ENCODE peak calls at places on chromosomes 5 and 9, in ten cellular contexts. One of them, this sample, is unnamed.

GRCh38 chr5:108700928-108701327 is 46.8 kb upstream of the FER start:
- DNase-seq in left colon: no peak
- DNase-seq in T-helper 17 cell: no peak
- DNase-seq in MV-4-11: no peak
- DNase-seq in stimulated activated CD8-positive, alpha-beta memory T cell treated with anti-CD3 and anti-CD28 coated beads, Interleukin-2, amount 100 ng/mL, for 48 hours: no peak
- DNase-seq in NCI-H748 treated with DMSO at 0.1 percent for 48 hours: no peak
- DNase-seq in HFFc6: no peak
- DNase-seq in HT1080: no peak
- DNase-seq in GM04504: no peak
- DNase-seq in SK-N-SH: no peak
- DNase-seq in this sample: no peak

GRCh38 chr9:95627802-95628201 is 111.0 kb upstream of the PTCH1 start:
- DNase-seq in left colon: no peak
- DNase-seq in T-helper 17 cell: no peak
- DNase-seq in MV-4-11: no peak
- DNase-seq in stimulated activated CD8-positive, alpha-beta memory T cell treated with anti-CD3 and anti-CD28 coated beads, Interleukin-2, amount 100 ng/mL, for 48 hours: no peak
- DNase-seq in NCI-H748 treated with DMSO at 0.1 percent for 48 hours: no peak
- DNase-seq in HFFc6: peak; percentile 1
- DNase-seq in HT1080: peak; percentile 14
- DNase-seq in GM04504: no peak
- DNase-seq in SK-N-SH: no peak
- DNase-seq in this sample: no peak

GRCh38 chr9:114696814-114697544 is 15.0 kb upstream of the TEX48 start:
- DNase-seq in left colon: no peak
- DNase-seq in T-helper 17 cell: no peak
- DNase-seq in MV-4-11: peak; percentile 36
- DNase-seq in stimulated activated CD8-positive, alpha-beta memory T cell treated with anti-CD3 and anti-CD28 coated beads, Interleukin-2, amount 100 ng/mL, for 48 hours: peak; percentile 62
- DNase-seq in NCI-H748 treated with DMSO at 0.1 percent for 48 hours: no peak
- DNase-seq in HFFc6: no peak
- DNase-seq in HT1080: peak; percentile 74
- DNase-seq in GM04504: no peak
- DNase-seq in SK-N-SH: no peak
- DNase-seq in this sample: no peak

GRCh38 chr9:95174038-95174437 is 143.5 kb downstream of the FANCC start:
- DNase-seq in left colon: no peak
- DNase-seq in T-helper 17 cell: no peak
- DNase-seq in MV-4-11: no peak
- DNase-seq in stimulated activated CD8-positive, alpha-beta memory T cell treated with anti-CD3 and anti-CD28 coated beads, Interleukin-2, amount 100 ng/mL, for 48 hours: no peak
- DNase-seq in NCI-H748 treated with DMSO at 0.1 percent for 48 hours: no peak
- DNase-seq in HFFc6: no peak
- DNase-seq in HT1080: no peak
- DNase-seq in GM04504: no peak
- DNase-seq in SK-N-SH: no peak
- DNase-seq in this sample: no peak

GRCh38 chr5:1212881-1213280 is 11.5 kb downstream of the SLC6A19 start:
- DNase-seq in left colon: no peak
- DNase-seq in T-helper 17 cell: no peak
- DNase-seq in MV-4-11: no peak
- DNase-seq in stimulated activated CD8-positive, alpha-beta memory T cell treated with anti-CD3 and anti-CD28 coated beads, Interleukin-2, amount 100 ng/mL, for 48 hours: no peak
- DNase-seq in NCI-H748 treated with DMSO at 0.1 percent for 48 hours: no peak
- DNase-seq in HFFc6: no peak
- DNase-seq in HT1080: no peak
- DNase-seq in GM04504: no peak
- DNase-seq in SK-N-SH: no peak
- DNase-seq in this sample: no peak

GRCh38 chr9:82810902-82811301 is 252.0 kb downstream of the RASEF start:
- DNase-seq in left colon: no peak
- DNase-seq in T-helper 17 cell: no peak
- DNase-seq in MV-4-11: peak; percentile 89
- DNase-seq in stimulated activated CD8-positive, alpha-beta memory T cell treated with anti-CD3 and anti-CD28 coated beads, Interleukin-2, amount 100 ng/mL, for 48 hours: no peak
- DNase-seq in NCI-H748 treated with DMSO at 0.1 percent for 48 hours: peak; percentile 27
- DNase-seq in HFFc6: no peak
- DNase-seq in HT1080: peak; percentile 89
- DNase-seq in GM04504: no peak
- DNase-seq in SK-N-SH: no peak
- DNase-seq in this sample: no peak

GRCh38 chr5:90135979-90136378 is 273.6 kb downstream of the CETN3 start:
- DNase-seq in left colon: peak; percentile 54
- DNase-seq in T-helper 17 cell: no peak
- DNase-seq in MV-4-11: no peak
- DNase-seq in stimulated activated CD8-positive, alpha-beta memory T cell treated with anti-CD3 and anti-CD28 coated beads, Interleukin-2, amount 100 ng/mL, for 48 hours: no peak
- DNase-seq in NCI-H748 treated with DMSO at 0.1 percent for 48 hours: no peak
- DNase-seq in HFFc6: no peak
- DNase-seq in HT1080: no peak
- DNase-seq in GM04504: no peak
- DNase-seq in SK-N-SH: no peak
- DNase-seq in this sample: no peak

GRCh38 chr5:99747342-99747741 is 787.8 kb upstream of the FAM174A start:
- DNase-seq in left colon: no peak
- DNase-seq in T-helper 17 cell: no peak
- DNase-seq in MV-4-11: no peak
- DNase-seq in stimulated activated CD8-positive, alpha-beta memory T cell treated with anti-CD3 and anti-CD28 coated beads, Interleukin-2, amount 100 ng/mL, for 48 hours: no peak
- DNase-seq in NCI-H748 treated with DMSO at 0.1 percent for 48 hours: no peak
- DNase-seq in HFFc6: no peak
- DNase-seq in HT1080: no peak
- DNase-seq in GM04504: no peak
- DNase-seq in SK-N-SH: no peak
- DNase-seq in this sample: no peak

GRCh38 chr9:126327016-126327749 is 554 bp downstream of the MVB12B start:
- DNase-seq in left colon: peak; percentile 30
- DNase-seq in T-helper 17 cell: peak; percentile 28
- DNase-seq in MV-4-11: no peak
- DNase-seq in stimulated activated CD8-positive, alpha-beta memory T cell treated with anti-CD3 and anti-CD28 coated beads, Interleukin-2, amount 100 ng/mL, for 48 hours: no peak
- DNase-seq in NCI-H748 treated with DMSO at 0.1 percent for 48 hours: no peak
- DNase-seq in HFFc6: no peak
- DNase-seq in HT1080: no peak
- DNase-seq in GM04504: peak; percentile 15
- DNase-seq in SK-N-SH: peak; percentile 86
- DNase-seq in this sample: no peak

GRCh38 chr5:16665611-16666010 is 48.8 kb upstream of the RETREG1 start:
- DNase-seq in left colon: no peak
- DNase-seq in T-helper 17 cell: no peak
- DNase-seq in MV-4-11: no peak
- DNase-seq in stimulated activated CD8-positive, alpha-beta memory T cell treated with anti-CD3 and anti-CD28 coated beads, Interleukin-2, amount 100 ng/mL, for 48 hours: no peak
- DNase-seq in NCI-H748 treated with DMSO at 0.1 percent for 48 hours: no peak
- DNase-seq in HFFc6: no peak
- DNase-seq in HT1080: no peak
- DNase-seq in GM04504: no peak
- DNase-seq in SK-N-SH: peak; percentile 27
- DNase-seq in this sample: no peak

GRCh38 chr9:115986508-115986907 is 167.1 kb upstream of the PAPPA start:
- DNase-seq in left colon: no peak
- DNase-seq in T-helper 17 cell: no peak
- DNase-seq in MV-4-11: no peak
- DNase-seq in stimulated activated CD8-positive, alpha-beta memory T cell treated with anti-CD3 and anti-CD28 coated beads, Interleukin-2, amount 100 ng/mL, for 48 hours: no peak
- DNase-seq in NCI-H748 treated with DMSO at 0.1 percent for 48 hours: no peak
- DNase-seq in HFFc6: no peak
- DNase-seq in HT1080: no peak
- DNase-seq in GM04504: no peak
- DNase-seq in SK-N-SH: no peak
- DNase-seq in this sample: no peak

GRCh38 chr5:64635056-64635686 is 55.1 kb upstream of the SHISAL2B start:
- DNase-seq in left colon: no peak
- DNase-seq in T-helper 17 cell: no peak
- DNase-seq in MV-4-11: peak; percentile 12
- DNase-seq in stimulated activated CD8-positive, alpha-beta memory T cell treated with anti-CD3 and anti-CD28 coated beads, Interleukin-2, amount 100 ng/mL, for 48 hours: no peak
- DNase-seq in NCI-H748 treated with DMSO at 0.1 percent for 48 hours: no peak
- DNase-seq in HFFc6: peak; percentile 11
- DNase-seq in HT1080: peak; percentile 19
- DNase-seq in GM04504: no peak
- DNase-seq in SK-N-SH: peak; percentile 8
- DNase-seq in this sample: peak; percentile 6

GRCh38 chr9:8703904-8704303 is 904.3 kb upstream of the DMAC1 start:
- DNase-seq in left colon: no peak
- DNase-seq in T-helper 17 cell: no peak
- DNase-seq in MV-4-11: no peak
- DNase-seq in stimulated activated CD8-positive, alpha-beta memory T cell treated with anti-CD3 and anti-CD28 coated beads, Interleukin-2, amount 100 ng/mL, for 48 hours: no peak
- DNase-seq in NCI-H748 treated with DMSO at 0.1 percent for 48 hours: no peak
- DNase-seq in HFFc6: no peak
- DNase-seq in HT1080: no peak
- DNase-seq in GM04504: no peak
- DNase-seq in SK-N-SH: no peak
- DNase-seq in this sample: no peak

GRCh38 chr9:111828193-111828592 is 33.5 kb upstream of the SHOC1 start:
- DNase-seq in left colon: no peak
- DNase-seq in T-helper 17 cell: no peak
- DNase-seq in MV-4-11: no peak
- DNase-seq in stimulated activated CD8-positive, alpha-beta memory T cell treated with anti-CD3 and anti-CD28 coated beads, Interleukin-2, amount 100 ng/mL, for 48 hours: no peak
- DNase-seq in NCI-H748 treated with DMSO at 0.1 percent for 48 hours: no peak
- DNase-seq in HFFc6: no peak
- DNase-seq in HT1080: peak; percentile 17
- DNase-seq in GM04504: no peak
- DNase-seq in SK-N-SH: no peak
- DNase-seq in this sample: no peak

GRCh38 chr5:127229185-127229889 is 61.3 kb upstream of the MEGF10 start:
- DNase-seq in left colon: peak; percentile 75
- DNase-seq in T-helper 17 cell: peak; percentile 23
- DNase-seq in MV-4-11: peak; percentile 82
- DNase-seq in stimulated activated CD8-positive, alpha-beta memory T cell treated with anti-CD3 and anti-CD28 coated beads, Interleukin-2, amount 100 ng/mL, for 48 hours: peak; percentile 19
- DNase-seq in NCI-H748 treated with DMSO at 0.1 percent for 48 hours: peak; percentile 32
- DNase-seq in HFFc6: peak; percentile 3
- DNase-seq in HT1080: no peak
- DNase-seq in GM04504: no peak
- DNase-seq in SK-N-SH: peak; percentile 77
- DNase-seq in this sample: no peak

GRCh38 chr5:138275379-138275782 is 960 bp upstream of the GFRA3 start:
- DNase-seq in left colon: peak; percentile 7
- DNase-seq in T-helper 17 cell: no peak
- DNase-seq in MV-4-11: peak; percentile 4
- DNase-seq in stimulated activated CD8-positive, alpha-beta memory T cell treated with anti-CD3 and anti-CD28 coated beads, Interleukin-2, amount 100 ng/mL, for 48 hours: no peak
- DNase-seq in NCI-H748 treated with DMSO at 0.1 percent for 48 hours: no peak
- DNase-seq in HFFc6: no peak
- DNase-seq in HT1080: no peak
- DNase-seq in GM04504: no peak
- DNase-seq in SK-N-SH: peak; percentile 89
- DNase-seq in this sample: no peak

GRCh38 chr9:76045217-76045616 is 154.7 kb downstream of the PCSK5 start:
- DNase-seq in left colon: no peak
- DNase-seq in T-helper 17 cell: no peak
- DNase-seq in MV-4-11: no peak
- DNase-seq in stimulated activated CD8-positive, alpha-beta memory T cell treated with anti-CD3 and anti-CD28 coated beads, Interleukin-2, amount 100 ng/mL, for 48 hours: no peak
- DNase-seq in NCI-H748 treated with DMSO at 0.1 percent for 48 hours: no peak
- DNase-seq in HFFc6: no peak
- DNase-seq in HT1080: no peak
- DNase-seq in GM04504: no peak
- DNase-seq in SK-N-SH: no peak
- DNase-seq in this sample: no peak

GRCh38 chr9:31542384-31543055 is 841.9 kb upstream of the ACO1 start:
- DNase-seq in left colon: no peak
- DNase-seq in T-helper 17 cell: no peak
- DNase-seq in MV-4-11: peak; percentile 95
- DNase-seq in stimulated activated CD8-positive, alpha-beta memory T cell treated with anti-CD3 and anti-CD28 coated beads, Interleukin-2, amount 100 ng/mL, for 48 hours: no peak
- DNase-seq in NCI-H748 treated with DMSO at 0.1 percent for 48 hours: peak; percentile 58
- DNase-seq in HFFc6: no peak
- DNase-seq in HT1080: peak; percentile 44
- DNase-seq in GM04504: no peak
- DNase-seq in SK-N-SH: peak; percentile 5
- DNase-seq in this sample: no peak

GRCh38 chr5:159341145-159341544 is 10.9 kb upstream of the IL12B start:
- DNase-seq in left colon: no peak
- DNase-seq in T-helper 17 cell: no peak
- DNase-seq in MV-4-11: no peak
- DNase-seq in stimulated activated CD8-positive, alpha-beta memory T cell treated with anti-CD3 and anti-CD28 coated beads, Interleukin-2, amount 100 ng/mL, for 48 hours: no peak
- DNase-seq in NCI-H748 treated with DMSO at 0.1 percent for 48 hours: no peak
- DNase-seq in HFFc6: no peak
- DNase-seq in HT1080: no peak
- DNase-seq in GM04504: no peak
- DNase-seq in SK-N-SH: no peak
- DNase-seq in this sample: no peak

GRCh38 chr9:94921072-94921471 is 194.6 kb downstream of the AOPEP start:
- DNase-seq in left colon: no peak
- DNase-seq in T-helper 17 cell: no peak
- DNase-seq in MV-4-11: no peak
- DNase-seq in stimulated activated CD8-positive, alpha-beta memory T cell treated with anti-CD3 and anti-CD28 coated beads, Interleukin-2, amount 100 ng/mL, for 48 hours: no peak
- DNase-seq in NCI-H748 treated with DMSO at 0.1 percent for 48 hours: no peak
- DNase-seq in HFFc6: peak; percentile 70
- DNase-seq in HT1080: peak; percentile 60
- DNase-seq in GM04504: no peak
- DNase-seq in SK-N-SH: no peak
- DNase-seq in this sample: no peak

This sample was measured in COLO829.